ENCODE peak calls at places on chromosomes 6 and 20, in eight cellular contexts. D, N, X, A, Y, K, P and E are unnamed samples.

GRCh38 chr20:23869520-23869919 is 10.0 kb downstream of the CST5 start:
- DNase-seq in D (no peak), Y (no peak), X (no peak), N (no peak), P (peak; percentile 33), A (no peak), K (no peak), E (no peak)

GRCh38 chr6:44667226-44667625 is 279.7 kb downstream of the CDC5L start:
- DNase-seq in A (no peak), P (no peak), Y (no peak), D (no peak), K (peak; percentile 42), X (no peak), N (peak; percentile 55), E (no peak)

GRCh38 chr6:99348220-99348822 is 1.2 kb downstream of the FAXC start:
- DNase-seq in K (no peak), Y (no peak), D (no peak), X (no peak), A (no peak), P (no peak), N (no peak), E (no peak)

GRCh38 chr6:169454204-169454871 is 200.7 kb upstream of the THBS2 start:
- DNase-seq in K (peak; percentile 16), X (peak; percentile 43), A (peak; percentile 46), Y (no peak), D (peak; percentile 62), P (no peak), N (peak; percentile 84), E (no peak)

GRCh38 chr6:170225852-170226417 is 64.9 kb downstream of the DLL1 start:
- DNase-seq in K (peak; percentile 95), A (peak; percentile 89), Y (peak; percentile 95), X (no peak), D (no peak), P (no peak), N (no peak), E (no peak)

GRCh38 chr20:47493175-47493953 is 8.3 kb upstream of the NCOA3 start:
- DNase-seq in Y (no peak), A (peak; percentile 85), P (peak; percentile 39), N (no peak), X (peak; percentile 89), D (peak; percentile 97), K (peak; percentile 73), E (peak; percentile 53)

GRCh38 chr20:8172191-8172590 is 40.1 kb downstream of the PLCB1 start:
- DNase-seq in A (no peak), N (no peak), K (no peak), D (no peak), P (no peak), Y (no peak), X (no peak), E (no peak)

GRCh38 chr6:2478200-2478599 is 232.8 kb upstream of the GMDS start:
- DNase-seq in N (no peak), Y (no peak), K (no peak), X (no peak), D (no peak), P (no peak), A (no peak), E (no peak)

GRCh38 chr6:129184808-129185366 is 301.9 kb downstream of the LAMA2 start:
- DNase-seq in D (no peak), A (no peak), K (no peak), N (no peak), P (no peak), Y (no peak), X (no peak), E (no peak)

GRCh38 chr6:33962673-33963072 is 158.9 kb upstream of the MLN start:
- DNase-seq in K (no peak), D (no peak), Y (no peak), P (no peak), X (no peak), A (no peak), N (no peak), E (no peak)

GRCh38 chr6:136720045-136720760 is 72.1 kb downstream of the MAP3K5 start:
- DNase-seq in D (no peak), N (no peak), A (no peak), K (no peak), X (no peak), Y (no peak), P (no peak), E (no peak)

GRCh38 chr6:28673800-28674671 is 148.4 kb downstream of the GPX5 start:
- DNase-seq in D (no peak), Y (peak; percentile 50), N (peak; percentile 33), X (peak; percentile 2), P (no peak), A (no peak), K (peak; percentile 83), E (no peak)

GRCh38 chr6:46010771-46011170 is 4.9 kb downstream of the CLIC5 start:
- DNase-seq in P (no peak), Y (no peak), D (no peak), A (no peak), N (no peak), X (no peak), K (no peak), E (no peak)

GRCh38 chr20:47951521-47951951 is 166.3 kb upstream of the SULF2 start:
- DNase-seq in K (peak; percentile 54), Y (no peak), A (no peak), P (no peak), D (no peak), X (no peak), N (no peak), E (no peak)

GRCh38 chr20:9059931-9060330 is 9.0 kb upstream of the PLCB4 start:
- DNase-seq in D (no peak), X (no peak), A (no peak), N (no peak), K (peak; percentile 33), Y (no peak), P (no peak), E (no peak)

GRCh38 chr6:169062272-169062671 is 191.4 kb downstream of the THBS2 start:
- DNase-seq in N (no peak), Y (no peak), P (no peak), X (no peak), A (no peak), K (no peak), D (no peak), E (no peak)

DNA sequence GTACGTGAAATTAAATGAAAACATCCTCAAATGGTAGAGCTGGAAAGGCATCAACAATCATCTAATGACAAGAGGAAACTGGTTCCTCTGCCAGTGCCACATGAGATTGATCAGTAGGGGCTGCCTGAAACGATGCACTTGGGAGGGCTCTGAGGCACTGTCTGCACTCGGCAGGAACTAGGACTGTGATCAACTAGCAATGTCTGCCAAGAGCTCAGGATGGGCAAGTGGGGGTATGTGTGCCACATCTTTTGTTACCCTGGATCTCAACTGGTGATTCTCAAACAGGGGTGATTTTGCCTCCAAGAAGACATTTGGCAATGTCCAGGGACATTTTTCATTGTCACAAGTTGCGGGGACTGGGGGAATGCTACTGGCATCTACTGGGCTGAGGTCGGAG is 1.9 kb downstream of the BPIFB6 start:
- DNase-seq in X (no peak), A (no peak), N (no peak), D (no peak), K (no peak), P (no peak), Y (no peak), E (no peak)
- H3K9me3 ChIP-seq in X (no peaks in the 10 kb centered on the region), A (no peaks in the 10 kb centered on the region), N (no peaks in the 10 kb centered on the region), D (no peaks in the 10 kb centered on the region), K (no peaks in the 10 kb centered on the region), P (no peaks in the 10 kb centered on the region), Y (no peaks in the 10 kb centered on the region), E (peaks cover 4% of the 10 kb centered on the region)

DNA sequence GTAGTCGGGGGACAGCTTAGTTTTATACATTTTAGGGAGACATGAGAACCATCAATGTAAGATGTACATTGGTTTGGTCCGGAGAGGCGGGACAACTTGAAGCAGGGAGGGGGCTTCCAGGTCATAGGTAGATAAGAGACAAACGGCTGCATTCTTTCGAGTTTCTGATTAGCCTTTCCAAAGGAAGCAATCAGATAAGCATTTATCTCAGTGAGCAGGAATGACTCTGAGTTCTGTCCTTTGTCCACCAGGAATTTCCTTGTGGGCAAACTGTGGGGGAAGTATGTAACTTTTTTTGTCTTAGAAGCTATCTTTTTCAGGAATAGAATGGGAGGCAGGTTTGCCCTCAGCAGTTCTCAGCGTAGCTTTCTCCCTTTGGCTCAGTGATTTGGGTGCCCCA is 1.4 kb downstream of the YTHDF1 start:
- DNase-seq in P (no peak), A (no peak), K (no peak), N (no peak), Y (no peak), X (no peak), D (no peak), E (no peak)
- H3K4me3 ChIP-seq in P (peak overlapping the region; percentile 59), A (no peak overlapping the region), K (peak overlapping the region; percentile 91), N (peak overlapping the region; percentile 77), Y (peak overlapping the region; percentile 94), X (peak overlapping the region; percentile 98), D (no peak overlapping the region), E (peak overlapping the region; percentile 57)

DNA sequence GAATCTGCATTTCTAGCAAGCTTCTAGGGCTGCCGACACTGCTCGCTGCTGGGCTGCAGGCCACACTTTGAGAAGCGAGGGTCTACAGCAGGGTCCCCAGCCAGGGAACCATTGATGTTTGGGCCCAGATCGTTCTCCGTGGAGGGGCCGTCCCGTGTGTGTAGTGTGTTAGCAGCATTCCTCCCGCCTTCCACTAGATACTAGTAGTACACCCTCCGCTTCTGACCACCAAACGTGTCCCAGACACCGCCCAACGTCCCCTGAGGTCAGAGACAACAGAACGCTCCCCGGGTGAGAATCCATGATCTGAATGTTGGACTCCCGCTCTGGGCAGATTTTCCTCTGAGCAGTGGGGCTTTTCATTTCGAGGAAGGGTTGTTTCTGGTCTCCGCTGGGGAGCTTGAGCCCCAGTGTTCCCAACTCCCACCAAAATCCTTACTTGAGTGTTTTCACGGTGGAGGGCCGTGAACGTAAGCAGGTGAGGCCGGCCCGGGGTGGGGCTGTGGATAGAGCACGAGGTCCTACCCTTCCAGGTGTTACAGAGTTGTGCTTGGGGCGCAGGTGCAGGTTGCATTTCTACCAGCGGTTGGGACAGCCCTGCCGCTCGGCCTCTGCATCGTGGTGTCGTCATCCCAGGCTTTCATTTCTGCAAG is 124.6 kb downstream of the SYCP2 start:
- DNase-seq in X (no peak), A (no peak), P (no peak), K (no peak), D (peak; percentile 1), Y (no peak), N (no peak), E (peak; percentile 34)
- H3K9me3 ChIP-seq in X (no peaks in the 10 kb centered on the region), A (no peaks in the 10 kb centered on the region), P (no peaks in the 10 kb centered on the region), K (no peaks in the 10 kb centered on the region), D (no peaks in the 10 kb centered on the region), Y (no peaks in the 10 kb centered on the region), N (peaks cover 36% of the 10 kb centered on the region), E (no peaks in the 10 kb centered on the region)

GRCh38 chr6:154245542-154245941 is 111.1 kb downstream of the IPCEF1 start:
- DNase-seq in A (no peak), N (no peak), Y (no peak), P (no peak), K (no peak), D (no peak), X (no peak), E (no peak)

GRCh38 chr6:154246723-154247118 is 109.9 kb downstream of the IPCEF1 start:
- DNase-seq in N (no peak), A (no peak), D (no peak), P (no peak), Y (no peak), X (no peak), K (no peak), E (no peak)

GRCh38 chr6:154249499-154250298 is 106.9 kb downstream of the IPCEF1 start:
- DNase-seq in A (no peak), Y (no peak), N (no peak), D (no peak), P (peak; percentile 52), K (no peak), X (peak; percentile 52), E (no peak)

GRCh38 chr6:154243793-154244768 is 112.5 kb downstream of the IPCEF1 start:
- DNase-seq in P (no peak), X (no peak), A (no peak), K (peak; percentile 31), N (no peak), D (no peak), Y (no peak), E (no peak)

GRCh38 chr6:154247119-154247814 is 109.3 kb downstream of the IPCEF1 start:
- DNase-seq in P (peak; percentile 46), K (no peak), N (no peak), A (no peak), D (no peak), Y (no peak), X (peak; percentile 35), E (no peak)
- H3K4me3 ChIP-seq in P (peak overlapping the region; percentile 57), K (no peak overlapping the region), N (no peak overlapping the region), A (peak overlapping the region; percentile 17), D (no peak overlapping the region), Y (no peak overlapping the region), X (peak overlapping the region; percentile 35), E (peak overlapping the region; percentile 69)